ENCODE peak calls at places on chromosomes 11 and 22, in seven cellular contexts. O, E, S, M, F, R and J are unnamed samples. For H4K20me1, the result is how much of the 10 kb centered on the place peaks cover.

GRCh38 chr22:42937164-42937854 is 77.6 kb downstream of the PACSIN2 start:
- DNase-seq in O (no peak), E (peak), S (peak), M (no peak), F (peak), R (no peak), J (no peak)

GRCh38 chr11:126332221-126332711 is 23.2 kb upstream of the ST3GAL4 start:
- DNase-seq in O (no peak), E (no peak), S (no peak), M (peak), F (peak), R (no peak), J (no peak)

GRCh38 chr11:57321996-57322880 is 2.5 kb downstream of the TNKS1BP1 start:
- DNase-seq in O (peak), E (peak), S (no peak), M (peak), F (peak), R (peak), J (no peak)

GRCh38 chr11:10456519-10456918 is 1.5 kb downstream of the AMPD3 start:
- DNase-seq in O (no peak), E (peak), S (peak), M (no peak), F (no peak), R (no peak), J (peak)

GRCh38 chr11:8292351-8292750 is 28.7 kb upstream of the LMO1 start:
- DNase-seq in O (no peak), E (no peak), S (no peak), M (no peak), F (no peak), R (no peak), J (no peak)

GRCh38 chr11:122598971-122599370 is 56.6 kb upstream of the UBASH3B start:
- DNase-seq in O (no peak), E (no peak), S (no peak), M (no peak), F (no peak), R (no peak), J (no peak)

GRCh38 chr11:134149371-134149770 is 74.4 kb downstream of the NCAPD3 start:
- DNase-seq in O (no peak), E (no peak), S (no peak), M (no peak), F (no peak), R (no peak), J (no peak)

GRCh38 chr11:75801362-75802021 is 13.5 kb upstream of the UVRAG start:
- DNase-seq in O (no peak), E (no peak), S (peak), M (no peak), F (no peak), R (no peak), J (peak)

GRCh38 chr11:65308281-65308891 is 6.3 kb upstream of the CDC42EP2 start:
- DNase-seq in O (no peak), E (no peak), S (no peak), M (no peak), F (no peak), R (no peak), J (no peak)

GRCh38 chr22:27438271-27438980 is 363.1 kb downstream of the MN1 start:
- DNase-seq in O (no peak), E (no peak), S (no peak), M (peak), F (peak), R (no peak), J (no peak)

GRCh38 chr11:128417607-128418324 is 169.6 kb downstream of the ETS1 start:
- DNase-seq in O (no peak), E (no peak), S (no peak), M (no peak), F (peak), R (no peak), J (no peak)

GRCh38 chr11:118608268-118609214 is 1.1 kb downstream of the PHLDB1 start:
- DNase-seq in O (no peak), E (peak), S (no peak), M (peak), F (peak), R (no peak), J (peak)

GRCh38 chr22:48555606-48556005 is 1272.1 kb downstream of the BRD1 start:
- DNase-seq in O (no peak), E (no peak), S (no peak), M (no peak), F (no peak), R (no peak), J (no peak)

GRCh38 chr11:27427183-27427980 is 45.2 kb downstream of the LGR4 start:
- DNase-seq in O (peak), E (no peak), S (no peak), M (no peak), F (no peak), R (no peak), J (no peak)

GRCh38 chr11:30902929-30903328 is 316.8 kb upstream of the MPPED2 start:
- DNase-seq in O (no peak), E (no peak), S (no peak), M (no peak), F (no peak), R (no peak), J (no peak)

GRCh38 chr22:49301398-49302149 is 526.1 kb downstream of the BRD1 start:
- DNase-seq in O (no peak), E (no peak), S (no peak), M (no peak), F (no peak), R (no peak), J (no peak)

GRCh38 chr22:26383968-26384576 is 45.0 kb upstream of the ASPHD2 start:
- DNase-seq in O (peak), E (no peak), S (no peak), M (no peak), F (no peak), R (no peak), J (no peak)

GRCh38 chr11:117822031-117822521 is 2.5 kb downstream of the FXYD2 start:
- DNase-seq in O (peak), E (peak), S (peak), M (peak), F (no peak), R (no peak), J (peak)

GRCh38 chr11:3127706-3128355 is 37.3 kb downstream of the OSBPL5 start:
- DNase-seq in O (no peak), E (no peak), S (no peak), M (no peak), F (no peak), R (no peak), J (no peak)

GRCh38 chr11:42338056-42338455 is 878.6 kb upstream of the LRRC4C start:
- DNase-seq in O (no peak), E (no peak), S (no peak), M (no peak), F (no peak), R (no peak), J (no peak)

GRCh38 chr11:61509058-61510029 is 795 bp downstream of the LRRC10B start:
- DNase-seq in O (peak), E (peak), S (peak), M (peak), F (peak), R (peak), J (no peak)

GRCh38 chr22:42300286-42301071 is 30.0 kb upstream of the TCF20 start:
- DNase-seq in O (no peak), E (peak), S (no peak), M (no peak), F (no peak), R (no peak), J (peak)

GRCh38 chr11:62560566-62561103 is 13.1 kb downstream of the EEF1G start:
- DNase-seq in O (peak), E (peak), S (peak), M (peak), F (peak), R (peak), J (peak)

GRCh38 chr11:78069465-78069864 is 5.8 kb downstream of the THRSP start:
- DNase-seq in O (no peak), E (no peak), S (no peak), M (no peak), F (peak), R (no peak), J (no peak)
- H4K20me1 ChIP-seq in O (under half), E (under half), S (under half), M (under half), F (under half), R (under half), J (under half)

DNA sequence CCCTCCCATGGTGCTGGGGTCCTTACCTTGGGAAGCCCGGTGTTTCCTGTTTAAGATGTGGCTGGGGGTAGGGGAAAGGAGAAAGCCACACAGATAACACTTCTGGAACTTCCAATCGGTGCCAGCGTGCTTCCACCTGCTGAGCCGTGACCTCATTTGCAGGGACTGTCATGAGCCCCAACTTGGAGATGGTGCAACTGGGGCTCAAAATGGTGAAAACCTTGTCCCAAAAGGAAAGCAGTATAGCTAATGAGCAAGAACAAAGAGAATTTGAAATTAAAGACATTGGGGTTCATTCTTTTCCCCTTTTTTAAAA is 19.0 kb downstream of the TXN2 start:
- DNase-seq in O (no peak), E (no peak), S (no peak), M (no peak), F (no peak), R (no peak), J (no peak)
- H3K27ac ChIP-seq in O (no peak), E (no peak), S (no peak), M (no peak), F (no peak), R (no peak), J (no peak)

DNA sequence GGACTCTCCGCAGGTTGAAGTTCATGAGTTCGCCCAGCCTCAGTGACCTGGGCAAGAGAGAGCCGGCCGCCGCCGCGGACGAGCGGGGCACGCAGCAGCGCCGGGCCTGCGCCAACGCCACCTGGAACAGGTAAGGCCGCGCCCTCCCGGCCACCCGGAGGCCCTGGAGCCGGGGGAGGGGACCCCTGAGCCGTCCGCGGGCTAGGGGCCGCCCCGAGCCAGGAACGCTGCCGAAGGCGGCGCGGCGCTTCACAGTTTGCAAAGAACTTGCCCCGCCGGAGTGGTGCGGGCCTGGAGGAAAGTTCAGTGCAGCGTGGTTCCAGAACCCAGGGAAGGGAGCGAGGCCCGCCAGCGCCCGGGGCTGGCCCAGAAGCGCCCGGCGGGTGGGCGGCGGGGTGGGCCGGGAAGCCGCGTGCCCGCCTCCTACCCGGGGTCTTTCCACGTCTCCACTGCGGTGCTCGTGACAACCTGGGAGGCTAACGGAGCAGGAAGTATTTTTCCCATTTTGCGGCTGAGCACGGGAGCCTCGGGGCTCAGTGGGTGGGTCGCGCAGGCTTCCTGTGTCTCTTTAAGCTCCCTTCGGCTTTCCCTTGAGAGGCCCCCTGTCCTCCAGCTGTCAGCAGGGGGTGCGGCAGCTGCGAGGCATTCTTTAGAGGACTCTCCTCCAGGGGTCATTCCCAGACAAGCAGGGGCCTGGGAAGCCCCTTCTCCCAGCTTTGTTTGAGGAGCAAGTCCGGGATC is 645 bp downstream of the PRR5 start:
- DNase-seq in O (peak), E (no peak), S (no peak), M (peak), F (peak), R (no peak), J (peak)
- H4K20me1 ChIP-seq in O (under half), E (under half), S (under half), M (under half), F (under half), R (under half), J (under half)

GRCh38 chr11:69974528-69974927 is 103.6 kb upstream of the ANO1 start:
- DNase-seq in O (no peak), E (no peak), S (no peak), M (no peak), F (no peak), R (no peak), J (no peak)

GRCh38 chr11:69971741-69972140 is 106.4 kb upstream of the ANO1 start:
- DNase-seq in O (no peak), E (no peak), S (no peak), M (no peak), F (no peak), R (no peak), J (no peak)

GRCh38 chr11:69970785-69971535 is 107.2 kb upstream of the ANO1 start:
- DNase-seq in O (no peak), E (no peak), S (no peak), M (no peak), F (no peak), R (no peak), J (no peak)

GRCh38 chr11:69969890-69970784 is 108.0 kb upstream of the ANO1 start:
- DNase-seq in O (peak), E (peak), S (no peak), M (no peak), F (no peak), R (peak), J (no peak)

DNA sequence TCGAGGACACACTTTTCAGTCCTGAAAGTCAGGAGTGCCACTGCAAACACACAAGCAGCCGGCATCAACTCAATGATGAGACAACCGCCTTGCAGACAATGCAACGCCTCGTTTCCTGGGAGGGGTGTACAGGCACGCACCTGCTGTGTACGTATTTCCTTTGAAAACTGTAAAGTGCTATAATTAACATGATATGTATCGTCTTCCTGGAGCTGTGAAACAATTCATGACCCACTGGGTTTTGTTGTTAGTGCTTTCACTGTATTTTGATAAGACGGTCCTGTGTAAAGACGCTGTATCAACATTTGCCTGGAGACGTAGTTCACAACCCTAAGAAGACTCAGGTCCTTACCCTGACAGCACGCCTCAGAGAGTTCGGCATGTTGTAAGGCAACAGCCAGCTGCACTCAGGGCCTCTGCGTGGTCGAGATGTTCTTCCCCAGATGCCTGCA is 105.7 kb upstream of the ANO1 start:
- DNase-seq in O (no peak), E (no peak), S (peak), M (no peak), F (no peak), R (no peak), J (no peak)
- H3K27ac ChIP-seq in O (no peak), E (no peak), S (peak), M (no peak), F (no peak), R (no peak), J (no peak)

DNA sequence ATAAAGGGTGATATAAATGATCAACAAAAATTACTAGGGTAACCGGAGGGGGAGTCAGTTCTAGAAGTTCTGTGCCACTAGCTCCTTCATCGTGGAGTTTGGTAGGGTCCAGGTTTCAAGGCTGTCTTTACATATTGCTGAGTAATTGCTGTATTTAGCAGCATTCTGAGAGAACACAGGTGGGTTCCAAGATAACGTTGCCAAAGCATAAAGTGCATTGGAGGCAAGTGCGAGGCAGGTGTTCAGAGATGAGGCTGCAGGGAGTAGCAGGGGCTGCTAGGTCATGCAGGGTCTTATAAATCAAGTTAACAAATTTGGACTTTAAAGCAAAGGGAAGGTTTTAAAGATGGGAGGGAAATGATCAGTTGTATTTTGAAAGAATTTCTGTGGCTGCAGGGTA is 17.8 kb downstream of the SGSM3 start:
- DNase-seq in O (no peak), E (peak), S (no peak), M (no peak), F (no peak), R (no peak), J (no peak)
- H4K20me1 ChIP-seq in O (under half), E (under half), S (under half), M (under half), F (under half), R (under half), J (under half)

DNA sequence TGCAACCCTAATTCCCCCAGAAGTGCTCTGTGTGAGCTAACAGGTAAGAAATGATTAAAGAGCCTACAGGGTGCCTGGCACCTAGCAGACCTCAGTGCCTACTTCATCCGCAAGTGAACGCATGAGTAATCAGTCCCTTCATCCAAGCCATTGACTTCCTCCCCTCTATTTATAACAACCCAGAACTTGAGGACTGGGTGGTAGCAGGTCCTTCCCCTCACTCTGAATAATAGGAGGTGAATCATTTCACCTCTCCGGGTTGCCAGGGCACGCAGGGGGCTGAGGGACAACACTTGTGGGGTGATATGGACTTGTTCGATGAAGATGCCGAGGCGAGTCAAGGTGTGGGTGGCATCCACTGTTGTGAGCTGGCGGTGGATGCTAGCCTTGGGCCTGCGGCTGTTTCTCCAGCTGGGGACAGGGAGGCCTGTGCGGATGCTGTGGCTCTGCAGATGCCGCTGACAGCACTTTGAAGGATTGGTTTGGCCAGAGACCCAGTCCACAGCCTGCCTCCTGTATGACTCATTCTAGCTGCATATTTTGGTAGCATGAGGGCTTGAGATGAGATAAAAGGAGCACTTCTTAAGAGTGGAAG is 11.7 kb upstream of the SORL1-AS1 start:
- DNase-seq in O (no peak), E (peak), S (no peak), M (peak), F (peak), R (peak), J (peak)
- H3K27ac ChIP-seq in O (peak), E (no peak), S (no peak), M (peak), F (no peak), R (no peak), J (no peak)

DNA sequence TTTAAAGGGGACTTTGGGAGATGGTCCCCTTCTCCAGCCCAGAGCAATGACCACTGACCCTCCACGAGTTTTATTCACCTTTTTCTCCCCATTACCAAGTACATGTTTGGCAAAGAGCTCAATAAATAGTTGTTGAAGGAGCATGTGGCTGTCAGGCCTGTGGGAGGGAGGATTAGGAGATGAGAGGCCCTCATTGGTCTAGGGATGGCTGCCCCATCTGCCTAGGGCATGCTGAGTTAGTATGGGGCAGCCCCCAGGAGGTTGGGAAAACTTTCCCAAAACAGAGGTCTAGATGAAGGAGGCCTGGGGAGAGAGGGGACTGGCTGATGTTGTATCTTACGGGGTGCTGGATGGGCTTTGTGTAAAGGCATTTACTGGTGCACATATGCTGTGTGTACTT is 10.6 kb downstream of the MAFF start:
- DNase-seq in O (no peak), E (no peak), S (no peak), M (no peak), F (no peak), R (no peak), J (no peak)
- H4K20me1 ChIP-seq in O (under half), E (under half), S (under half), M (under half), F (under half), R (half or more), J (under half)

GRCh38 chr11:78420796-78421209 is 3.2 kb upstream of the GAB2 start:
- DNase-seq in O (no peak), E (no peak), S (peak), M (peak), F (peak), R (no peak), J (peak)
- H3K27ac ChIP-seq in O (no peak), E (no peak), S (peak), M (peak), F (no peak), R (no peak), J (peak)